ENCODE peak calls at places on chromosome X, in four cellular contexts. L, U, R and C are unnamed samples.

GRCh38 chrX:41558531-41558930 is 111.4 kb downstream of the NYX start:
- DNase-seq in L (no peak), U (no peak), R (peak; percentile 35), C (no peak)

GRCh38 chrX:47146121-47146935 is 1.3 kb downstream of the RBM10 start:
- DNase-seq in L (no peak), U (no peak), R (no peak), C (no peak)

GRCh38 chrX:41895826-41896225 is 27.5 kb downstream of the CASK start:
- DNase-seq in L (no peak), U (no peak), R (no peak), C (no peak)

GRCh38 chrX:119981286-119982070 is 37.9 kb upstream of the NKAP start:
- DNase-seq in L (no peak), U (no peak), R (peak; percentile 67), C (peak; percentile 3)

GRCh38 chrX:74788545-74789086 is 136.6 kb downstream of the NEXMIF start:
- DNase-seq in L (no peak), U (no peak), R (peak; percentile 0), C (no peak)

GRCh38 chrX:14412686-14413085 is 116.7 kb upstream of the GLRA2 start:
- DNase-seq in L (no peak), U (no peak), R (no peak), C (no peak)

GRCh38 chrX:57573754-57574153 is 18.1 kb upstream of the ZXDB start:
- DNase-seq in L (no peak), U (no peak), R (peak; percentile 10), C (no peak)

GRCh38 chrX:46545111-46546005 is at the start of gene ZNF674:
- DNase-seq in L (peak; percentile 75), U (peak; percentile 59), R (peak; percentile 93), C (peak; percentile 84)

GRCh38 chrX:123475068-123475724 is 257.7 kb downstream of the THOC2 start:
- DNase-seq in L (no peak), U (no peak), R (peak; percentile 9), C (no peak)

GRCh38 chrX:56564182-56564885 is 907 bp downstream of the UBQLN2 start:
- DNase-seq in L (no peak), U (no peak), R (peak; percentile 21), C (peak; percentile 2)
- TF ChIP-seq CBX5 in L (no peak), U (no peak), R (no peak), C (no peak)

GRCh38 chrX:104372547-104372946 is 117.8 kb upstream of the ESX1 start:
- DNase-seq in L (no peak), U (no peak), R (no peak), C (no peak)

DNA sequence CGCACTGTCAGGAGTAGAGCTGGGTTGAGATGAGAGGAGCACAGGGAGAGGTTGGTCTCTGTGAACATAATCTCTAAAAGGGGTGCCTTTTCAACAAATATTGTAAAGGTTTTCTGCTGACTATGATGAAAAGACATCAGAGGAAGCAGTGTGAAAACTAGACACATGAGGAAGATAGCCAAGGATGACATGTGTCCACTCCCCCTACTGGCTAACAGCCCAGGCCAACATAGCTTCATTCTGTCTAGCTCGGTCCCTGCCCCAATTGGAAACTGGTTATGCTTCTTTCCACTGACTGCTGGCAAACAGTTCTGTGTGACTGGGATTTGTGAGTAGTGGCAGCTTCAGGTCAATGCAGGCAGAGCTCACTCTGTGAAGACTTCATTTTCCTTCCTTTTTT is 115.4 kb upstream of the ESX1 start:
- DNase-seq in L (no peak), U (no peak), R (peak; percentile 14), C (peak; percentile 6)
- TF ChIP-seq CBX5 in L (no peak), U (no peak), R (no peak), C (no peak)

GRCh38 chrX:54785901-54786300 is 12.2 kb downstream of the ITIH6 start:
- DNase-seq in L (no peak), U (no peak), R (peak; percentile 25), C (peak; percentile 7)
- TF ChIP-seq CBX5 in L (no peak), U (no peak), R (no peak), C (no peak)

GRCh38 chrX:143571521-143571920 is 54.2 kb upstream of the SPANXN3 start:
- DNase-seq in L (no peak), U (no peak), R (no peak), C (no peak)
- TF ChIP-seq CBX5 in L (no peak), U (no peak), R (no peak), C (no peak)

DNA sequence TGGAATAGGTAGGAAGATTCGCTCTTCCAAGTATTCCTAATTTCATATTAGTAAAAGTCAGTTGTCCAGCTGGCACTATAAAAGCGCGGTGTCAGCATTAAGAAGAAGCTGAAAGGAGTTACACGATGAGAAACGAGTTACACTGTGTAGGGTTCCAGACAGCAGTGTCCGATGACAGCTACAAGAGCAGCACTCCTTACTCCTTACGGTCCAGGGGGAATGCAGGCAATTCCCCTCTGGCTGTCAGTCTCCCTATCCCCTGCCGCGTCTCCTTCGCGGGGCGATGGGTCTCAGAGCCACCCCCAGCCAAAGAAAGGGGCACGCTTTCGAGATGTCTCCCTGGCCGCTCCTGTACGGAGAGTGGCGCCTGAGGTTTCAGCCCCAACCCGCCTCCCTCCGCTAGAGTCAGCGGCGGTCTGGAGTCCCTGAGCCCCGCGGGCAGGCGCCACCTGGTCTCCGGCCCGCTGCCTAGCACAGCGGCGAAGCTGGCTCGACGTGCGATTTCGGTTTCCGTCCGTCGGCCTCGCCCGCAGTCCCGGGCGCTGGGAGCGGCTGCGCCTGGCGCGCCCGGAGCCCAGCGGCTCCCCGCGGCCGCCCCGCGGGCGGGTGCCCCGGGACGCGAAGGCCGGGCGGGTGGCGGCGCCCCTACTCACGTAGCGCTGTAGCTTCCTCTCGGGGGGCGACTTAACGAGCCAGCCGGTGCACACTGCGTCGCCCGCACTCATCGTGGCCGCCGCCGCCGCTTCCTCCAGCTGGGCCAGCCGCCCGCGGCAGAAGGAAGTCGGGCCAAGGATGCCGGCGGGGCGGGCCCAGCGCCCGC is at the start of gene GAB3:
- DNase-seq in L (no peak), U (no peak), R (peak; percentile 41), C (no peak)
- TF ChIP-seq CBX5 in L (no peak), U (no peak), R (no peak), C (no peak)